ENCODE peak calls at places on chromosomes 13 and 19, in four cellular contexts. One of them, this sample, is unnamed.

GRCh38 chr19:10286803-10287737 is at the start of gene ICAM4:
- DNase-seq in GM12878: no peak
- DNase-seq in transverse colon: peak; percentile 48
- DNase-seq in stomach: peak; percentile 81
- DNase-seq in this sample: peak; percentile 91

GRCh38 chr19:41887711-41888382 is 4.9 kb downstream of the ARHGEF1 start:
- DNase-seq in GM12878: no peak
- DNase-seq in stomach: peak; percentile 76
- DNase-seq in transverse colon: peak; percentile 77
- DNase-seq in this sample: peak; percentile 91

GRCh38 chr13:31982540-31982939 is 49.0 kb upstream of the FRY start:
- DNase-seq in GM12878: no peak
- DNase-seq in stomach: peak; percentile 87
- DNase-seq in transverse colon: peak; percentile 45
- DNase-seq in this sample: no peak

GRCh38 chr13:48411281-48412099 is 1.4 kb downstream of the LPAR6 start:
- DNase-seq in stomach: no peak
- DNase-seq in GM12878: no peak
- DNase-seq in transverse colon: no peak
- DNase-seq in this sample: no peak

GRCh38 chr13:75494491-75494890 is 12.5 kb upstream of the TBC1D4 start:
- DNase-seq in stomach: no peak
- DNase-seq in transverse colon: no peak
- DNase-seq in GM12878: no peak
- DNase-seq in this sample: no peak

GRCh38 chr13:100673831-100674362 is 698 bp downstream of the TMTC4 start:
- DNase-seq in GM12878: no peak
- DNase-seq in stomach: peak; percentile 55
- DNase-seq in transverse colon: peak; percentile 39
- DNase-seq in this sample: peak; percentile 93

GRCh38 chr13:26961890-26962615 is 201.5 kb upstream of the GPR12 start:
- DNase-seq in transverse colon: peak; percentile 82
- DNase-seq in stomach: peak; percentile 80
- DNase-seq in GM12878: no peak
- DNase-seq in this sample: peak; percentile 91

GRCh38 chr19:7654401-7654800 is 14.4 kb upstream of the RETN start:
- DNase-seq in transverse colon: no peak
- DNase-seq in GM12878: no peak
- DNase-seq in stomach: no peak
- DNase-seq in this sample: no peak

GRCh38 chr13:77406644-77407440 is 79.9 kb upstream of the MYCBP2 start:
- DNase-seq in transverse colon: no peak
- DNase-seq in GM12878: no peak
- DNase-seq in stomach: no peak
- DNase-seq in this sample: no peak

GRCh38 chr19:33291623-33292534 is 10.5 kb downstream of the CEBPA start:
- DNase-seq in GM12878: no peak
- DNase-seq in stomach: no peak
- DNase-seq in transverse colon: peak; percentile 75
- DNase-seq in this sample: peak; percentile 40

GRCh38 chr19:1947651-1948209 is 6.8 kb downstream of the CSNK1G2 start:
- DNase-seq in GM12878: no peak
- DNase-seq in stomach: no peak
- DNase-seq in transverse colon: no peak
- DNase-seq in this sample: no peak

GRCh38 chr19:47275866-47276461 is 1.3 kb downstream of the INAFM1 start:
- DNase-seq in transverse colon: no peak
- DNase-seq in GM12878: no peak
- DNase-seq in stomach: no peak
- DNase-seq in this sample: no peak

GRCh38 chr13:40446365-40446764 is 220.1 kb downstream of the FOXO1 start:
- DNase-seq in transverse colon: no peak
- DNase-seq in stomach: no peak
- DNase-seq in GM12878: no peak
- DNase-seq in this sample: no peak
- TF ChIP-seq EP300 in transverse colon: no peak
- TF ChIP-seq EP300 in stomach: no peak
- TF ChIP-seq EP300 in GM12878: no peak
- TF ChIP-seq EP300 in this sample: no peak

GRCh38 chr13:38073931-38074330 is 204.4 kb upstream of the TRPC4 start:
- DNase-seq in GM12878: no peak
- DNase-seq in stomach: no peak
- DNase-seq in transverse colon: no peak
- DNase-seq in this sample: no peak
- H3K27ac ChIP-seq in GM12878: no peak overlapping the region
- H3K27ac ChIP-seq in stomach: no peak overlapping the region
- H3K27ac ChIP-seq in transverse colon: no peak overlapping the region
- H3K27ac ChIP-seq in this sample: no peak overlapping the region

DNA sequence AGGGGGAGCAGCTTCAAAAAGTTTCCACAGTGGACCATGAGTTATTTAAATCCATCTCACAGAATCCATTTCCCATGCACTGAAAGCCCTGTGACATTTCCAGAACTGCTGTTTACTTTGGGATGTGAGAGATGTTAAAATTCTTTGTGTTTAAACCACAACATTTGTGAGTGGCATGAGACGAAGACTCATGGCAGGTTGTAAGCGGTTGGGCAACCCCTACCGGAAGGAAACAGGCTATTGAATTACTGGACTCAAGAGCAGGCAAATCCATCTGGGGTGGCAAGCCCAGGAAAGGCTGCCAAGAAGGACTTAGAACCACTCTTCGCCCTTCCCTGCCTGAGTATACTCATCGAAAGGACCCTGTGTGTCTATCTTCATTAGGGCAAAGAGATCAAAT is 22.3 kb upstream of the CLDN10 start:
- DNase-seq in stomach: no peak
- DNase-seq in transverse colon: no peak
- DNase-seq in GM12878: no peak
- DNase-seq in this sample: peak; percentile 84
- TF ChIP-seq EP300 in stomach: no peak
- TF ChIP-seq EP300 in transverse colon: no peak
- TF ChIP-seq EP300 in GM12878: no peak
- TF ChIP-seq EP300 in this sample: no peak

GRCh38 chr19:36152886-36153525 is 759 bp upstream of the COX7A1 start:
- DNase-seq in stomach: no peak
- DNase-seq in GM12878: no peak
- DNase-seq in transverse colon: no peak
- DNase-seq in this sample: no peak

GRCh38 chr19:36152061-36152885 is at the start of gene COX7A1:
- DNase-seq in stomach: no peak
- DNase-seq in transverse colon: peak; percentile 45
- DNase-seq in GM12878: no peak
- DNase-seq in this sample: peak; percentile 43

GRCh38 chr19:36150586-36150985 is 1.7 kb downstream of the COX7A1 start:
- DNase-seq in stomach: no peak
- DNase-seq in GM12878: no peak
- DNase-seq in transverse colon: no peak
- DNase-seq in this sample: no peak

GRCh38 chr19:36151144-36152051 is 849 bp downstream of the COX7A1 start:
- DNase-seq in stomach: no peak
- DNase-seq in transverse colon: no peak
- DNase-seq in GM12878: no peak
- DNase-seq in this sample: no peak

DNA sequence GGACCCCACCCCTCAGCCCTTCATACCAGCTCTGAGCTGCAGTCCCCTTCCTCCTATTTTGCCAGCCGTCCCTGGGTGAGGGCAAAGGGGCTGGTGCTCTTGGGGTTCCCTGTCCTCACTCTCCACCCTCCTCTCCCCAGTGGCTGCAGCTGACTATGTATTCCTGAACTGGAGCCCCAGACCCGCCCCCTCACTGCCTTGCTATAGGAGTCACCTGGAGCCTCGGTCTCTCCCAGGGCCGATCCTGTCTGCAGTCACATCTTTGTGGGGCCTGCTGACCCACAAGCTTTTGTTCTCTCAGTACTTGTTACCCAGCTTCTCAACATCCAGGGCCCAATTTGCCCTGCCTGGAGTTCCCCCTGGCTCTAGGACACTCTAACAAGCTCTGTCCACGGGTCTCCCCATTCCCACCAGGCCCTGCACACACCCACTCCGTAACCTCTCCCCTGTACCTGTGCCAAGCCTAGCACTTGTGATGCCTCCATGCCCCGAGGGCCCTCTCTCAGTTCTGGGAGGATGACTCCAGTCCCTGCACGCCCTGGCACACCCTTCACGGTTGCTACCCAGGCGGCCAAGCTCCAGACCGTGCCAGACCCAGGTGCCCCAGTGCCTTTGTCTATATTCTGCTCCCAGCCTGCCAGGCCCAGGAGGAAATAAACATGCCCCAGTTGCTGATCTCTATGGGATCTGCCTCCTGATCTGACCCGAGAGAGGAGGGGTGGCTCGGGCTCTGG is 2.4 kb downstream of the COX7A1 start:
- DNase-seq in transverse colon: no peak
- DNase-seq in GM12878: no peak
- DNase-seq in stomach: no peak
- DNase-seq in this sample: no peak
- H3K27ac ChIP-seq in transverse colon: no peak overlapping the region
- H3K27ac ChIP-seq in GM12878: no peak overlapping the region
- H3K27ac ChIP-seq in stomach: peak overlapping the region; percentile 89
- H3K27ac ChIP-seq in this sample: peak overlapping the region; percentile 95

GRCh38 chr13:86446311-86446710 is 647.1 kb upstream of the SLITRK6 start:
- DNase-seq in transverse colon: no peak
- DNase-seq in stomach: no peak
- DNase-seq in GM12878: no peak
- DNase-seq in this sample: no peak
- TF ChIP-seq EP300 in transverse colon: no peak
- TF ChIP-seq EP300 in stomach: no peak
- TF ChIP-seq EP300 in GM12878: no peak
- TF ChIP-seq EP300 in this sample: no peak